ENCODE peak calls at places on chromosomes 4 and X, in ten cellular contexts. O, U, E, L, J, G, V, Y, N and D are unnamed samples.
A peak's percentile ranks its signal among the peaks of the same experiment; 100 is the strongest.

GRCh38 chr4:95571577-95571976 is 22.8 kb upstream of the UNC5C start:
- DNase-seq in E (no peak), O (no peak), Y (no peak), U (no peak), G (no peak), L (no peak), N (no peak), J (no peak), V (no peak), D (no peak)

GRCh38 chr4:88985088-88985779 is 71.8 kb downstream of the FAM13A start:
- DNase-seq in U (no peak), O (no peak), N (no peak), J (peak; percentile 93), E (no peak), V (peak; percentile 10), Y (peak; percentile 58), L (peak; percentile 84), G (no peak), D (no peak)

GRCh38 chr4:1364217-1364616 is 17.2 kb downstream of the UVSSA start:
- DNase-seq in G (no peak), V (no peak), E (no peak), N (no peak), U (no peak), J (no peak), O (no peak), Y (no peak), L (no peak), D (no peak)

GRCh38 chrX:41889317-41890025 is 33.9 kb downstream of the CASK start:
- DNase-seq in G (no peak), Y (no peak), O (no peak), N (no peak), J (peak; percentile 60), U (no peak), V (peak; percentile 35), E (no peak), L (peak; percentile 35), D (no peak)

GRCh38 chrX:3263681-3264126 is 82.7 kb downstream of the MXRA5 start:
- DNase-seq in Y (no peak), U (no peak), O (no peak), E (no peak), J (peak; percentile 56), N (no peak), G (no peak), L (no peak), V (no peak), D (no peak)

GRCh38 chrX:130414800-130415199 is 13.0 kb downstream of the RBMX2 start:
- DNase-seq in E (no peak), Y (no peak), N (no peak), V (no peak), L (no peak), U (no peak), J (no peak), O (no peak), G (no peak), D (no peak)

GRCh38 chrX:40552768-40553167 is 28.0 kb upstream of the ATP6AP2 start:
- DNase-seq in N (no peak), E (no peak), U (no peak), J (peak; percentile 19), Y (no peak), G (peak; percentile 34), L (peak; percentile 6), V (no peak), O (no peak), D (no peak)

GRCh38 chrX:14533867-14534266 is 4.5 kb downstream of the GLRA2 start:
- DNase-seq in Y (no peak), N (no peak), U (no peak), O (no peak), V (no peak), J (no peak), G (no peak), L (no peak), E (no peak), D (no peak)

GRCh38 chrX:12390301-12390700 is 252.0 kb downstream of the FRMPD4 start:
- DNase-seq in G (no peak), J (peak; percentile 9), O (no peak), V (no peak), U (no peak), L (peak; percentile 67), N (no peak), E (no peak), Y (no peak), D (no peak)

GRCh38 chr4:155807021-155807420 is 48.2 kb downstream of the GUCY1B1 start:
- DNase-seq in O (no peak), Y (no peak), V (no peak), N (no peak), E (no peak), J (peak; percentile 84), G (no peak), U (no peak), L (peak; percentile 23), D (no peak)

GRCh38 chrX:154918060-154918483 is 31.9 kb downstream of the F8A1 start:
- DNase-seq in L (peak; percentile 84), V (peak; percentile 58), E (peak; percentile 52), O (no peak), N (peak; percentile 82), U (peak; percentile 32), G (peak; percentile 63), Y (peak; percentile 38), J (peak; percentile 83), D (peak; percentile 88)

GRCh38 chrX:776529-777230 is 146.1 kb downstream of the SHOX start:
- DNase-seq in J (no peak), Y (no peak), U (peak; percentile 28), O (no peak), G (no peak), V (no peak), N (peak; percentile 58), E (no peak), L (no peak), D (no peak)

GRCh38 chr4:26484032-26484515 is 6.2 kb downstream of the CCKAR start:
- DNase-seq in Y (no peak), L (no peak), G (no peak), N (peak; percentile 5), O (no peak), E (no peak), J (no peak), U (no peak), V (no peak), D (no peak)

GRCh38 chrX:43663173-43663572 is 7.1 kb downstream of the MAOA start:
- DNase-seq in J (no peak), G (no peak), U (no peak), E (no peak), O (no peak), N (no peak), L (no peak), Y (no peak), V (no peak), D (peak; percentile 44)

GRCh38 chr4:83454626-83455025 is 997 bp downstream of the HELQ start:
- DNase-seq in N (peak; percentile 6), Y (no peak), O (no peak), V (no peak), L (peak; percentile 20), E (no peak), G (no peak), U (no peak), J (peak; percentile 16), D (no peak)

GRCh38 chr4:184636897-184637296 is 12.3 kb downstream of the CASP3 start:
- DNase-seq in E (no peak), U (no peak), N (no peak), V (no peak), O (no peak), L (no peak), J (no peak), G (no peak), Y (no peak), D (no peak)

GRCh38 chrX:103614999-103615398 is 7.2 kb downstream of the TCEAL3 start:
- DNase-seq in N (no peak), U (no peak), Y (no peak), G (no peak), E (no peak), V (no peak), O (no peak), L (no peak), J (no peak), D (no peak)

GRCh38 chrX:56995271-56995994 is at the start of gene SPIN3:
- DNase-seq in L (peak; percentile 67), J (peak; percentile 69), Y (no peak), N (peak; percentile 98), O (peak; percentile 41), E (peak; percentile 74), U (peak; percentile 84), G (peak; percentile 69), V (peak; percentile 86), D (peak; percentile 97)

GRCh38 chr4:11472535-11472934 is 43.8 kb upstream of the HS3ST1 start:
- DNase-seq in Y (no peak), V (no peak), O (no peak), E (no peak), J (no peak), N (no peak), G (no peak), L (no peak), U (no peak), D (no peak)

GRCh38 chrX:72526534-72527508 is 45.8 kb downstream of the HDAC8 start:
- DNase-seq in U (no peak), E (no peak), O (no peak), Y (peak; percentile 18), N (no peak), G (no peak), J (no peak), V (peak; percentile 47), L (peak; percentile 51), D (no peak)

GRCh38 chr4:107299646-107300045 is 263.5 kb upstream of the DKK2 start:
- DNase-seq in N (no peak), L (no peak), O (no peak), J (no peak), U (no peak), E (no peak), V (peak; percentile 41), G (no peak), Y (no peak), D (no peak)

GRCh38 chr4:174626310-174627022 is 104.2 kb upstream of the HPGD start:
- DNase-seq in Y (no peak), V (no peak), G (no peak), O (no peak), U (no peak), E (no peak), N (no peak), L (no peak), J (no peak), D (no peak)

GRCh38 chrX:72308566-72309296 is 3.0 kb upstream of the CITED1 start:
- DNase-seq in O (peak; percentile 6), G (peak; percentile 83), U (peak; percentile 64), Y (no peak), L (peak; percentile 68), V (peak; percentile 47), N (peak; percentile 91), J (peak; percentile 61), E (peak; percentile 55), D (peak; percentile 88)

GRCh38 chr4:89863533-89863932 is 26.6 kb upstream of the SNCA start:
- DNase-seq in U (no peak), V (no peak), G (no peak), Y (no peak), J (no peak), E (no peak), L (no peak), N (no peak), O (no peak), D (no peak)

GRCh38 chr4:54050214-54050904 is 14.0 kb downstream of the CHIC2 start:
- DNase-seq in V (peak; percentile 61), N (no peak), J (peak; percentile 42), G (no peak), O (no peak), Y (no peak), L (peak; percentile 39), U (no peak), E (no peak), D (no peak)

GRCh38 chrX:44400588-44400987 is 57.1 kb upstream of the EFHC2 start:
- DNase-seq in Y (no peak), E (peak; percentile 49), V (peak; percentile 87), U (no peak), G (no peak), J (peak; percentile 90), L (peak; percentile 90), O (peak; percentile 4), N (no peak), D (no peak)